ENCODE peak calls at places on chromosome 3, in five cellular contexts. One of them, this sample, is unnamed.

GRCh38 chr3:52408466-52408865 is 36.4 kb downstream of the SEMA3G start:
- DNase-seq in HEK293T: no peak
- DNase-seq in HepG2: no peak
- DNase-seq in H1: no peak
- DNase-seq in NT2/D1: no peak
- DNase-seq in this sample: no peak

GRCh38 chr3:171552525-171552924 is 92.3 kb upstream of the TNIK start:
- DNase-seq in HEK293T: no peak
- DNase-seq in HepG2: no peak
- DNase-seq in H1: no peak
- DNase-seq in NT2/D1: no peak
- DNase-seq in this sample: no peak

GRCh38 chr3:73605388-73605787 is 19.4 kb downstream of the PDZRN3 start:
- DNase-seq in HEK293T: no peak
- DNase-seq in HepG2: no peak
- DNase-seq in H1: no peak
- DNase-seq in NT2/D1: no peak
- DNase-seq in this sample: no peak

GRCh38 chr3:58531956-58532355 is 5.0 kb downstream of the ACOX2 start:
- DNase-seq in HEK293T: no peak
- DNase-seq in HepG2: no peak
- DNase-seq in H1: no peak
- DNase-seq in NT2/D1: no peak
- DNase-seq in this sample: no peak

GRCh38 chr3:13087320-13087985 is 14.2 kb upstream of the IQSEC1 start:
- DNase-seq in HEK293T: no peak
- DNase-seq in HepG2: no peak
- DNase-seq in H1: no peak
- DNase-seq in NT2/D1: no peak
- DNase-seq in this sample: no peak

GRCh38 chr3:11331101-11331500 is 58.9 kb downstream of the ATG7 start:
- DNase-seq in HEK293T: no peak
- DNase-seq in HepG2: no peak
- DNase-seq in H1: no peak
- DNase-seq in NT2/D1: no peak
- DNase-seq in this sample: no peak

GRCh38 chr3:52184690-52185089 is 13.3 kb upstream of the ALAS1 start:
- DNase-seq in HEK293T: no peak
- DNase-seq in HepG2: no peak
- DNase-seq in H1: no peak
- DNase-seq in NT2/D1: no peak
- DNase-seq in this sample: no peak

GRCh38 chr3:78134496-78134895 is 1094.6 kb downstream of the ROBO2 start:
- DNase-seq in HEK293T: no peak
- DNase-seq in HepG2: no peak
- DNase-seq in H1: no peak
- DNase-seq in NT2/D1: no peak
- DNase-seq in this sample: no peak

GRCh38 chr3:119529883-119530282 is 29.5 kb downstream of the CD80 start:
- DNase-seq in HEK293T: no peak
- DNase-seq in HepG2: no peak
- DNase-seq in H1: no peak
- DNase-seq in NT2/D1: no peak
- DNase-seq in this sample: no peak

GRCh38 chr3:170542704-170543103 is 43.2 kb downstream of the SLC7A14 start:
- DNase-seq in HEK293T: no peak
- DNase-seq in HepG2: no peak
- DNase-seq in H1: no peak
- DNase-seq in NT2/D1: no peak
- DNase-seq in this sample: no peak

GRCh38 chr3:14880486-14881179 is 61.9 kb downstream of the FGD5 start:
- DNase-seq in HEK293T: no peak
- DNase-seq in HepG2: no peak
- DNase-seq in H1: no peak
- DNase-seq in NT2/D1: no peak
- DNase-seq in this sample: no peak

GRCh38 chr3:33355611-33356010 is 78.4 kb downstream of the FBXL2 start:
- DNase-seq in HEK293T: peak
- DNase-seq in HepG2: no peak
- DNase-seq in H1: no peak
- DNase-seq in NT2/D1: no peak
- DNase-seq in this sample: no peak

GRCh38 chr3:195820901-195821300 is 9.2 kb upstream of the MUC4 start:
- DNase-seq in HEK293T: no peak
- DNase-seq in HepG2: no peak
- DNase-seq in H1: no peak
- DNase-seq in NT2/D1: no peak
- DNase-seq in this sample: no peak

GRCh38 chr3:30343861-30344260 is 262.5 kb upstream of the TGFBR2 start:
- DNase-seq in HEK293T: no peak
- DNase-seq in HepG2: no peak
- DNase-seq in H1: no peak
- DNase-seq in NT2/D1: no peak
- DNase-seq in this sample: no peak

GRCh38 chr3:13767896-13768295 is 112.0 kb downstream of the WNT7A start:
- DNase-seq in HEK293T: no peak
- DNase-seq in HepG2: no peak
- DNase-seq in H1: no peak
- DNase-seq in NT2/D1: no peak
- DNase-seq in this sample: no peak

DNA sequence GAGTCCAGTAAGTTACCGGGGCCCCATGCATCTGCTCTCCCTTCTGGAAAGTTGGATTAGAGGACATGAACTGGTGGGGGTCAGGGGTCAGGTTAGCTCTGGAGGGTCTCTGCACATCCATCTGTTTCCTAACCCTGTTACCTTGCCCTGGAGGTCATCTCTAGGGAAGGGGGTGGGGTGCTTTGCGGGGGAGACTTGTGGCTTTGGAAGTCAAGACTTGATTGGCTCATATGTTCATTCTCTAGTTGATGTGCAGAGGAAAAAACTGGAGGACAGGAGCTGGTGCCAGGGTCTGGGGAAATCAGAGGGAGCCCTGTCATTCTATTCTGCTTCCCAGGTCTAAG is 42.9 kb upstream of the ROPN1 start:
- DNase-seq in HEK293T: no peak
- DNase-seq in HepG2: no peak
- DNase-seq in H1: no peak
- DNase-seq in NT2/D1: no peak
- DNase-seq in this sample: no peak
- TF ChIP-seq SUZ12 in HEK293T: no peak
- TF ChIP-seq SUZ12 in HepG2: no peak
- TF ChIP-seq SUZ12 in H1: no peak
- TF ChIP-seq SUZ12 in NT2/D1: no peak
- TF ChIP-seq SUZ12 in this sample: no peak

DNA sequence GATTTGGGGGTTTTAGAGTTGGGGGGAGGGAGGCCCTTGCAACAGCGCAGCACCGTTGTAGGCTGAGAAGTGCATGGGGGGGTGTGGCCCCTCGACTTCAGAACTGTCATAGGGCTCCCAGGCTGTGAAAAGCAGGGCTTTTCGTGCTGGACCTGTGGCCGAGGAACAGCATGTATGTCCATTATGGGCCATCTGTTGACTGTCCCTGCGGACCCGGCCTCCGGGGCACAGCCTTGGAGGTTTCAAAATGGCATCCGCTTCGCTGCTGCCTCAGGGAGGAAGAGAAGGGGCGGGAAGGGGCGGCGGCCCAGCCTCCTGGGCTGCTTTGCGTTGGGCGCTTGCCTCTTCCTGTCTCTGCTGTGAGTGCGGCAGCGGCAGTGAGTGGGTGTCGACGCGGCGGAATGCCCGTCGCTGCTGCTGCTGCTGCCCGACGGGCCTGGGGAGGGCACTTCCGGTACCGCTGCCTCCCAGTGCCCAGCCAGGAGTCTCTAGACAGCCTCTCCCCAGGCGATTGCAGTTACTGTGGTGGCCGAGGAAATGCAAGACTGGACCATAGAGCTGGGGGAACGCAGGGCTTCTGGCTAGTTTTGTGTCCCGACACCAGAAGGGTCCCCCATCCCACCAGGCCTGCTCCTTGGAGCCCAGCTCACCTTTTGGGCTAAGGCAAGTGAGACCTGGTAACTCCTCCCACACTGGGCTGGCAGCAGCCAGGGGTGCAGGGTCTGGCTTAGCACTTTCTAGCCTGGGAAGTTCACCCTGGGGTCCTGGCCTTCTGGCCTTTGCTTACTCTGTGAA is 1.9 kb downstream of the GNAI2 start:
- DNase-seq in HEK293T: no peak
- DNase-seq in HepG2: no peak
- DNase-seq in H1: peak
- DNase-seq in NT2/D1: no peak
- DNase-seq in this sample: peak
- TF ChIP-seq SUZ12 in HEK293T: no peak
- TF ChIP-seq SUZ12 in HepG2: no peak
- TF ChIP-seq SUZ12 in H1: no peak
- TF ChIP-seq SUZ12 in NT2/D1: no peak
- TF ChIP-seq SUZ12 in this sample: no peak

DNA sequence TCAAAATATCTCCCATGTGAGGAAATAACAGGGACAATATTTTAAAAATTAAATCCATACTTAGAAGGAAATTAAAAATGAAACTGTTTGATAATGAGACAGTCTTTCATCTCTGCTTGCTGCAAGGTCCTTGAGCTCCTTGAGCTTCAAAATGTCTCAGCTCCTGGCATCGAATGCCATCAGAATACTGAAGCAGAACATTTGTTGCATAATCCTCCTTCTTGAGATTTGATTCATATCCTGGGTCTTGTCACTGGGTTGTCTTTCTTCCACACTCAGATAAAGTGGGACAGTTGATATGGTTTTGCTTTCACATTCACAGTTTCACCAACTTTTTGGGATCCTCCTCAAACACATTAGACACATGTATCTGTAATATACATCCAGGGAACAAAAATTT is 27.8 kb downstream of the COL8A1 start:
- DNase-seq in HEK293T: no peak
- DNase-seq in HepG2: no peak
- DNase-seq in H1: no peak
- DNase-seq in NT2/D1: no peak
- DNase-seq in this sample: no peak
- TF ChIP-seq SUZ12 in HEK293T: no peak
- TF ChIP-seq SUZ12 in HepG2: no peak
- TF ChIP-seq SUZ12 in H1: no peak
- TF ChIP-seq SUZ12 in NT2/D1: no peak
- TF ChIP-seq SUZ12 in this sample: no peak

GRCh38 chr3:107662586-107662985 is 139.8 kb downstream of the BBX start:
- DNase-seq in HEK293T: no peak
- DNase-seq in HepG2: no peak
- DNase-seq in H1: no peak
- DNase-seq in NT2/D1: no peak
- DNase-seq in this sample: no peak

GRCh38 chr3:107663266-107663665 is 140.5 kb downstream of the BBX start:
- DNase-seq in HEK293T: no peak
- DNase-seq in HepG2: no peak
- DNase-seq in H1: no peak
- DNase-seq in NT2/D1: no peak
- DNase-seq in this sample: no peak

GRCh38 chr3:107661447-107662108 is 138.8 kb downstream of the BBX start:
- DNase-seq in HEK293T: no peak
- DNase-seq in HepG2: no peak
- DNase-seq in H1: no peak
- DNase-seq in NT2/D1: no peak
- DNase-seq in this sample: no peak

GRCh38 chr3:107660316-107660976 is 137.7 kb downstream of the BBX start:
- DNase-seq in HEK293T: no peak
- DNase-seq in HepG2: peak
- DNase-seq in H1: no peak
- DNase-seq in NT2/D1: no peak
- DNase-seq in this sample: no peak

DNA sequence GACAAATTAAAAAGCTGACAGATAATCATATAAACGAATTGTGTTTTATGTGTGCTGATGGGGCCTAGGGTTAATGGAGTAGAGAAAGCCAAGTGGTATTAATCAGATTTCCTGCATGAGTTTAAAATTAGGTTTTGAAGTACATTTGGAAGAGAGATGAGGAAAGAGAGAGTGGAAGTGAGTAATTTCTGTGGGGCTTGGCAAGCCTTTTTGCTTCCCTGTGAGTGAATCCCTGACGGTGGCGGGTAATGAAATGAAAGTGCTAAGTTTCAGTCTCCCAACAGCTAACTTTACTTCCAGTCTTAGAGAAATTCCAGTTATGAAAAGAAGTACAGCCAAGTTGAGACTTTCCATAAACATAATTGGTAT is 139.3 kb downstream of the BBX start:
- DNase-seq in HEK293T: no peak
- DNase-seq in HepG2: no peak
- DNase-seq in H1: no peak
- DNase-seq in NT2/D1: no peak
- DNase-seq in this sample: no peak
- TF ChIP-seq SUZ12 in HEK293T: no peak
- TF ChIP-seq SUZ12 in HepG2: no peak
- TF ChIP-seq SUZ12 in H1: no peak
- TF ChIP-seq SUZ12 in NT2/D1: no peak
- TF ChIP-seq SUZ12 in this sample: no peak

GRCh38 chr3:191894406-191894805 is 433.4 kb downstream of the PYDC2 start:
- DNase-seq in HEK293T: no peak
- DNase-seq in HepG2: no peak
- DNase-seq in H1: no peak
- DNase-seq in NT2/D1: peak
- DNase-seq in this sample: no peak
- TF ChIP-seq SUZ12 in HEK293T: no peak
- TF ChIP-seq SUZ12 in HepG2: no peak
- TF ChIP-seq SUZ12 in H1: no peak
- TF ChIP-seq SUZ12 in NT2/D1: no peak
- TF ChIP-seq SUZ12 in this sample: no peak

DNA sequence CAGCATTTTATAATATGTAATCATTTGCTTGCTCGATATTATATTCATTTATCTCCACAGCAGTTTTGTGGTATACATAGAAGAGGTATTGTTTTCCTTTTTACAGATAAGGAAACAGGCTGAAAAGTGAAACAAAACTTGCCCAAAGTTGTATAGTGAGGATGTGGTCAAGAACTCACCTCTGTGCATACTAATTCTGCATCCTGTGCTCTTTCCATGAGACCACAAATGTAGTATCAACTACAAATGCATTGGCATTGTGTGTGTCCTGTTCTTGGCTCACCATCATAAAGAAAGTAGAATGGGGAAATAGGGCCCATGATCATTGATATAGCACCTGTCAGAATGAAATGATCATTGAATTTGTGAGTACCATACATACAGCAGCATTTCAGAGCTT is 167.3 kb downstream of the NECTIN3 start:
- DNase-seq in HEK293T: no peak
- DNase-seq in HepG2: no peak
- DNase-seq in H1: no peak
- DNase-seq in NT2/D1: no peak
- DNase-seq in this sample: peak
- TF ChIP-seq SUZ12 in HEK293T: no peak
- TF ChIP-seq SUZ12 in HepG2: no peak
- TF ChIP-seq SUZ12 in H1: no peak
- TF ChIP-seq SUZ12 in NT2/D1: no peak
- TF ChIP-seq SUZ12 in this sample: no peak

DNA sequence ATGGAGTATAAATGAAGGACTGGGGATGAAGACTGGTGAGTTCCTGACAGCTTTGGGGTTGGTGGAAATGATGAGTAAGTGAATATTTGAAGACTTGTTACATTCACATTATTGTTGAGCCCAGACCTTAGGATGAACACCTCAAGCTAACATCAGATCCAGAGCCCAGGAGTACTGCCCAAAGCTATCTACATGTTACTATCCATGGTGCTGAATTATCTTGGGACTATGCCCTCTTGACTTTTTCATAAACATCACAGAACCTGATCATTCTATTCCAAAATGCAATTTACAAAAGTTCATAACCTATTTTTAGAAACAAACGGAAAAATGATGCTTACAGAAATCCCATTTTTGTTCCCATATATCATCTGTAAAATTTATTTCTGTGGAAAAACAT is 613.3 kb downstream of the TUSC7 start:
- DNase-seq in HEK293T: peak
- DNase-seq in HepG2: no peak
- DNase-seq in H1: no peak
- DNase-seq in NT2/D1: peak
- DNase-seq in this sample: no peak
- TF ChIP-seq SUZ12 in HEK293T: no peak
- TF ChIP-seq SUZ12 in HepG2: no peak
- TF ChIP-seq SUZ12 in H1: no peak
- TF ChIP-seq SUZ12 in NT2/D1: no peak
- TF ChIP-seq SUZ12 in this sample: no peak

This sample was measured in GM12878.